ENCODE peak calls at places on chromosomes 5 and 9, in eight cellular contexts. One of them, this sample, is unnamed.

GRCh38 chr9:127568618-127568970 is 43.5 kb upstream of the STXBP1 start:
- DNase-seq in Caco-2: no peak
- DNase-seq in ovary: no peak
- DNase-seq in stomach: no peak
- DNase-seq in PC-9: no peak
- DNase-seq in left lung: no peak
- DNase-seq in upper lobe of right lung: no peak
- DNase-seq in HFF-Myc: no peak
- DNase-seq in this sample: no peak

GRCh38 chr5:148776780-148777179 is 49.6 kb upstream of the ADRB2 start:
- DNase-seq in Caco-2: no peak
- DNase-seq in ovary: no peak
- DNase-seq in stomach: peak; percentile 35
- DNase-seq in PC-9: peak; percentile 93
- DNase-seq in left lung: no peak
- DNase-seq in upper lobe of right lung: no peak
- DNase-seq in HFF-Myc: peak; percentile 61
- DNase-seq in this sample: peak; percentile 57

GRCh38 chr5:41794478-41794877 is 75.7 kb downstream of the OXCT1 start:
- DNase-seq in Caco-2: no peak
- DNase-seq in ovary: peak; percentile 30
- DNase-seq in stomach: no peak
- DNase-seq in PC-9: peak; percentile 66
- DNase-seq in left lung: no peak
- DNase-seq in upper lobe of right lung: no peak
- DNase-seq in HFF-Myc: peak; percentile 84
- DNase-seq in this sample: no peak

GRCh38 chr5:43312699-43313034 is 545 bp downstream of the HMGCS1 start:
- DNase-seq in Caco-2: no peak
- DNase-seq in ovary: no peak
- DNase-seq in stomach: no peak
- DNase-seq in PC-9: no peak
- DNase-seq in left lung: no peak
- DNase-seq in upper lobe of right lung: no peak
- DNase-seq in HFF-Myc: no peak
- DNase-seq in this sample: peak; percentile 64

GRCh38 chr9:19009566-19009965 is 23.4 kb downstream of the SAXO1 start:
- DNase-seq in Caco-2: no peak
- DNase-seq in ovary: no peak
- DNase-seq in stomach: no peak
- DNase-seq in PC-9: no peak
- DNase-seq in left lung: no peak
- DNase-seq in upper lobe of right lung: no peak
- DNase-seq in HFF-Myc: no peak
- DNase-seq in this sample: no peak

GRCh38 chr5:33188089-33188488 is 252.7 kb upstream of the TARS1 start:
- DNase-seq in Caco-2: no peak
- DNase-seq in ovary: no peak
- DNase-seq in stomach: no peak
- DNase-seq in PC-9: no peak
- DNase-seq in left lung: no peak
- DNase-seq in upper lobe of right lung: no peak
- DNase-seq in HFF-Myc: no peak
- DNase-seq in this sample: no peak

GRCh38 chr5:133944263-133945230 is 23.9 kb downstream of the C5orf15 start:
- DNase-seq in Caco-2: peak; percentile 59
- DNase-seq in ovary: no peak
- DNase-seq in stomach: peak; percentile 79
- DNase-seq in PC-9: peak; percentile 70
- DNase-seq in left lung: peak; percentile 43
- DNase-seq in upper lobe of right lung: no peak
- DNase-seq in HFF-Myc: peak; percentile 27
- DNase-seq in this sample: no peak

GRCh38 chr9:17075758-17076485 is 58.9 kb upstream of the CNTLN start:
- DNase-seq in Caco-2: no peak
- DNase-seq in ovary: no peak
- DNase-seq in stomach: no peak
- DNase-seq in PC-9: no peak
- DNase-seq in left lung: no peak
- DNase-seq in upper lobe of right lung: no peak
- DNase-seq in HFF-Myc: no peak
- DNase-seq in this sample: no peak

GRCh38 chr9:132268725-132269352 is 85.9 kb downstream of the SETX start:
- DNase-seq in Caco-2: peak; percentile 67
- DNase-seq in ovary: peak; percentile 75
- DNase-seq in stomach: peak; percentile 78
- DNase-seq in PC-9: peak; percentile 34
- DNase-seq in left lung: no peak
- DNase-seq in upper lobe of right lung: no peak
- DNase-seq in HFF-Myc: peak; percentile 40
- DNase-seq in this sample: no peak

GRCh38 chr5:125349432-125349831 is 603.0 kb upstream of the ZNF608 start:
- DNase-seq in Caco-2: no peak
- DNase-seq in ovary: no peak
- DNase-seq in stomach: no peak
- DNase-seq in PC-9: no peak
- DNase-seq in left lung: no peak
- DNase-seq in upper lobe of right lung: no peak
- DNase-seq in HFF-Myc: peak; percentile 74
- DNase-seq in this sample: no peak

GRCh38 chr5:142650881-142651280 is 35.0 kb downstream of the FGF1 start:
- DNase-seq in Caco-2: no peak
- DNase-seq in ovary: no peak
- DNase-seq in stomach: no peak
- DNase-seq in PC-9: no peak
- DNase-seq in left lung: no peak
- DNase-seq in upper lobe of right lung: no peak
- DNase-seq in HFF-Myc: no peak
- DNase-seq in this sample: no peak

GRCh38 chr5:126909856-126910255 is 120.5 kb downstream of the MARCHF3 start:
- DNase-seq in Caco-2: no peak
- DNase-seq in ovary: no peak
- DNase-seq in stomach: no peak
- DNase-seq in PC-9: no peak
- DNase-seq in left lung: no peak
- DNase-seq in upper lobe of right lung: no peak
- DNase-seq in HFF-Myc: no peak
- DNase-seq in this sample: no peak

GRCh38 chr9:120692901-120693573 is 21.2 kb downstream of the MEGF9 start:
- DNase-seq in Caco-2: no peak
- DNase-seq in ovary: no peak
- DNase-seq in stomach: no peak
- DNase-seq in PC-9: no peak
- DNase-seq in left lung: no peak
- DNase-seq in upper lobe of right lung: no peak
- DNase-seq in HFF-Myc: no peak
- DNase-seq in this sample: no peak

GRCh38 chr5:55597014-55597981 is 62.5 kb upstream of the PLPP1 start:
- DNase-seq in Caco-2: no peak
- DNase-seq in ovary: peak; percentile 34
- DNase-seq in stomach: no peak
- DNase-seq in PC-9: no peak
- DNase-seq in left lung: no peak
- DNase-seq in upper lobe of right lung: no peak
- DNase-seq in HFF-Myc: peak; percentile 92
- DNase-seq in this sample: no peak

GRCh38 chr5:169442354-169443248 is 141.0 kb upstream of the SPDL1 start:
- DNase-seq in Caco-2: no peak
- DNase-seq in ovary: peak; percentile 24
- DNase-seq in stomach: no peak
- DNase-seq in PC-9: no peak
- DNase-seq in left lung: no peak
- DNase-seq in upper lobe of right lung: no peak
- DNase-seq in HFF-Myc: no peak
- DNase-seq in this sample: no peak

GRCh38 chr5:93340881-93341280 is 240.1 kb downstream of the NR2F1-AS1 start:
- DNase-seq in Caco-2: no peak
- DNase-seq in ovary: peak; percentile 23
- DNase-seq in stomach: no peak
- DNase-seq in PC-9: no peak
- DNase-seq in left lung: no peak
- DNase-seq in upper lobe of right lung: no peak
- DNase-seq in HFF-Myc: no peak
- DNase-seq in this sample: no peak

GRCh38 chr5:58462154-58462553 is 2.3 kb upstream of the PLK2 start:
- DNase-seq in Caco-2: peak; percentile 76
- DNase-seq in ovary: no peak
- DNase-seq in stomach: no peak
- DNase-seq in PC-9: no peak
- DNase-seq in left lung: no peak
- DNase-seq in upper lobe of right lung: no peak
- DNase-seq in HFF-Myc: no peak
- DNase-seq in this sample: no peak

GRCh38 chr5:58462623-58463230 is 2.8 kb upstream of the PLK2 start:
- DNase-seq in Caco-2: no peak
- DNase-seq in ovary: peak; percentile 49
- DNase-seq in stomach: peak; percentile 33
- DNase-seq in PC-9: peak; percentile 55
- DNase-seq in left lung: no peak
- DNase-seq in upper lobe of right lung: no peak
- DNase-seq in HFF-Myc: peak; percentile 70
- DNase-seq in this sample: no peak

GRCh38 chr5:58469895-58470294 is 10.0 kb upstream of the PLK2 start:
- DNase-seq in Caco-2: no peak
- DNase-seq in ovary: no peak
- DNase-seq in stomach: no peak
- DNase-seq in PC-9: no peak
- DNase-seq in left lung: no peak
- DNase-seq in upper lobe of right lung: no peak
- DNase-seq in HFF-Myc: no peak
- DNase-seq in this sample: no peak

DNA sequence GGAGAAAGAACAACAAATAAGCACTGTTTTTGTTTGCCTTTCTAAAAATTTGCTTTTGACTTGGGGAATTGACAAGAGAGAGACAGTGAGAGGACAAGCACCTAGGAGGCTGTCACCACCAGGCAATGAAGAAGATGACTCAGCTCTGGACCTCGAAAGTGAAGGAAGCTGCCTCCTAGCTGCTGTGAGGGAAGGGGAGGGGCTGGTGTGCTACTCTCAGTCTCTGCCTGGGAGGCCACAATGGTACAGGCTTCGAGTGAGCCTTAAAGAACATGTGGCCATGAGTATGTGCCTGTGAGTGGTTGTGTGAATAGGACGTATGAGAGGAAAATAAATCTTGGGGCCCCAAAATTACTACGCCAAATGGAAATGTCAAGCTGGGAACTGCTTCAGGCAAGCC is 7.1 kb upstream of the PLK2 start:
- DNase-seq in Caco-2: peak; percentile 51
- DNase-seq in ovary: no peak
- DNase-seq in stomach: peak; percentile 29
- DNase-seq in PC-9: no peak
- DNase-seq in left lung: no peak
- DNase-seq in upper lobe of right lung: no peak
- DNase-seq in HFF-Myc: no peak
- DNase-seq in this sample: peak; percentile 56
- TF ChIP-seq CTCF in Caco-2: no peak
- TF ChIP-seq CTCF in ovary: no peak
- TF ChIP-seq CTCF in stomach: no peak
- TF ChIP-seq CTCF in PC-9: no peak
- TF ChIP-seq CTCF in left lung: no peak
- TF ChIP-seq CTCF in upper lobe of right lung: no peak
- TF ChIP-seq CTCF in HFF-Myc: no peak
- TF ChIP-seq CTCF in this sample: no peak

GRCh38 chr5:178626484-178627258 is at the start of gene CLK4:
- DNase-seq in Caco-2: peak; percentile 95
- DNase-seq in ovary: peak; percentile 96
- DNase-seq in stomach: peak; percentile 98
- DNase-seq in PC-9: peak; percentile 77
- DNase-seq in left lung: peak; percentile 100
- DNase-seq in upper lobe of right lung: peak; percentile 99
- DNase-seq in HFF-Myc: peak; percentile 70
- DNase-seq in this sample: peak; percentile 95
- TF ChIP-seq CTCF in Caco-2: no peak
- TF ChIP-seq CTCF in ovary: no peak
- TF ChIP-seq CTCF in stomach: no peak
- TF ChIP-seq CTCF in PC-9: no peak
- TF ChIP-seq CTCF in left lung: no peak
- TF ChIP-seq CTCF in upper lobe of right lung: no peak
- TF ChIP-seq CTCF in HFF-Myc: no peak
- TF ChIP-seq CTCF in this sample: no peak

DNA sequence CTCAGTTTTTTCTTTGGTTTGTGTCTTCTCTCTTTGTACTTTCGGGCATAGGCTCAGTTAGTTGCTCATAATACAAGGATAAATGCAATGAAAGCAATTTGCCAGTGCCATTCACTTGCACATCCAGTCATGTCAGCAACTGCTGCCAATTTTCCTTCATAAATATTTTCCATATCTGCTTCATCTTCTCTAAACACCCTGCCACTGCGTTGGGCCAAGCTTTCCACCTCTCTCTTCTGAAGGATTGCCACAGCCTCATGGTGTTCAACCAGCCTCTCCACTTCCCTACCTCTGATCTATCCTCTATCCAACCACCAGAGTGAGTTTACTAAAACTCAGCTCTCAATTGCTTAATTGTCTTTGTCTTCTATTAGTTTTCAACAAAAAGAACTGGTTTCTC is 192.5 kb upstream of the ZNF462 start:
- DNase-seq in Caco-2: no peak
- DNase-seq in ovary: no peak
- DNase-seq in stomach: peak; percentile 26
- DNase-seq in PC-9: no peak
- DNase-seq in left lung: no peak
- DNase-seq in upper lobe of right lung: no peak
- DNase-seq in HFF-Myc: no peak
- DNase-seq in this sample: no peak
- TF ChIP-seq CTCF in Caco-2: no peak
- TF ChIP-seq CTCF in ovary: no peak
- TF ChIP-seq CTCF in stomach: no peak
- TF ChIP-seq CTCF in PC-9: no peak
- TF ChIP-seq CTCF in left lung: no peak
- TF ChIP-seq CTCF in upper lobe of right lung: no peak
- TF ChIP-seq CTCF in HFF-Myc: no peak
- TF ChIP-seq CTCF in this sample: no peak

DNA sequence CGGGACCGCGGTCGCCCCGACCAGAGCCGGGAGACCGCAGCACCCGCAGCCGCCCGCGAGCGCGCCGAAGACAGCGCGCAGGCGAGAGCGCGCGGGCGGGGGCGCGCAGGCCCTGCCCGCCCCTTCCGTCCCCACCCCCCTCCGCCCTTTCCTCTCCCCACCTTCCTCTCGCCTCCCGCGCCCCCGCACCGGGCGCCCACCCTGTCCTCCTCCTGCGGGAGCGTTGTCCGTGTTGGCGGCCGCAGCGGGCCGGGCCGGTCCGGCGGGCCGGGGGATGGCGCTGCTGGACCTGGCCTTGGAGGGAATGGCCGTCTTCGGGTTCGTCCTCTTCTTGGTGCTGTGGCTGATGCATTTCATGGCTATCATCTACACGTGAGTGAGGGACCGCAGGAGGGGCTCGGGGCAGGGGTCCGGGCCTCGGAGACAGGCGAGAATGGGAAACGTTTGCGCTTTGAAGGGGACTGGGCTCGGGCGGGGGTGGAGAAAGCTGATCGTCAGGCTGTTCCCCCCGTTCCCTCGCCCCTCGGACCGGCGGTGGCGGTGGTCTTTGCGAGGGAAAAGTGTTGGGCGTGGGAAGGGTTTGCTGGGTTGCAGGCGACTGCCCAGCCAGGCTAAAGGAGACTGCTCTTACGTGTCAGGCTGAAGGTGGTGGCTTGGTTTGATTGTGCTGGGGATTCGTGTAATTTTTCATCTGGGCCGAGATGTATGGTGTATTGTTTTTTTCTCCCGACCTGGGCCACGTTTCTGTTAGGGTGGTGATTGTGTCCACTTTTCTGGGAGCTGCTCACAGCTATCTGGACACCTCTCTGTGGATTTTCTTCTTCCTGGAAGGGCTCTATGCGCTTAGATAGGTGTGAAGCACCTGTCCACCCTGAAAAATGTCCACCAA is 572 bp downstream of the UGCG start:
- DNase-seq in Caco-2: peak; percentile 48
- DNase-seq in ovary: peak; percentile 70
- DNase-seq in stomach: no peak
- DNase-seq in PC-9: no peak
- DNase-seq in left lung: peak; percentile 89
- DNase-seq in upper lobe of right lung: peak; percentile 88
- DNase-seq in HFF-Myc: no peak
- DNase-seq in this sample: no peak
- TF ChIP-seq CTCF in Caco-2: no peak
- TF ChIP-seq CTCF in ovary: no peak
- TF ChIP-seq CTCF in stomach: no peak
- TF ChIP-seq CTCF in PC-9: no peak
- TF ChIP-seq CTCF in left lung: no peak
- TF ChIP-seq CTCF in upper lobe of right lung: peak; percentile 18
- TF ChIP-seq CTCF in HFF-Myc: no peak
- TF ChIP-seq CTCF in this sample: no peak